ENCODE peak calls at places on chromosome 15, in eight cellular contexts. L, Z, S, W, H, E, Q and J are unnamed samples.

GRCh38 chr15:70234256-70234965 is 136.7 kb upstream of the TLE3 start:
- DNase-seq in Z (no peak), L (no peak), S (no peak), H (no peak), W (no peak), Q (peak; percentile 20), E (no peak), J (peak; percentile 27)

GRCh38 chr15:71596672-71597071 is 213.7 kb upstream of the NR2E3 start:
- DNase-seq in H (peak; percentile 37), S (no peak), L (peak; percentile 37), E (peak; percentile 64), Z (peak; percentile 56), W (no peak), Q (no peak), J (peak; percentile 30)

GRCh38 chr15:82951472-82952155 is 906 bp downstream of the HOMER2 start:
- DNase-seq in H (no peak), Z (no peak), L (no peak), Q (no peak), W (no peak), E (no peak), S (no peak), J (no peak)

GRCh38 chr15:71215126-71215894 is 100.0 kb downstream of the THSD4 start:
- DNase-seq in Z (no peak), E (no peak), Q (peak; percentile 65), H (no peak), L (no peak), S (no peak), W (no peak), J (no peak)

GRCh38 chr15:69085325-69086081 is 71.0 kb downstream of the NOX5 start:
- DNase-seq in Q (no peak), H (no peak), Z (no peak), L (no peak), S (no peak), E (no peak), W (no peak), J (peak; percentile 62)

GRCh38 chr15:52010633-52011595 is 8.1 kb upstream of the MAPK6 start:
- DNase-seq in W (no peak), Q (no peak), E (no peak), Z (peak; percentile 25), S (no peak), H (no peak), L (no peak), J (peak; percentile 83)

GRCh38 chr15:75140080-75140879 is 61.4 kb upstream of the C15orf39 start:
- DNase-seq in Q (no peak), E (no peak), Z (no peak), S (no peak), H (no peak), L (no peak), W (no peak), J (no peak)

GRCh38 chr15:35533130-35534110 is 12.5 kb downstream of the DPH6 start:
- DNase-seq in Z (no peak), Q (no peak), S (no peak), W (no peak), H (no peak), L (no peak), E (no peak), J (no peak)

GRCh38 chr15:62899090-62899493 is 143.5 kb upstream of the TPM1 start:
- DNase-seq in W (no peak), S (no peak), E (no peak), Z (peak; percentile 40), H (no peak), L (peak; percentile 24), Q (no peak), J (no peak)

GRCh38 chr15:82530606-82531379 is 9.5 kb downstream of the RPS17 start:
- DNase-seq in E (peak; percentile 35), H (peak; percentile 55), Z (peak; percentile 56), S (peak; percentile 75), W (peak; percentile 76), Q (peak; percentile 83), L (peak; percentile 58), J (peak; percentile 89)

GRCh38 chr15:31325432-31325975 is 1.1 kb upstream of the KLF13 start:
- DNase-seq in L (peak; percentile 88), Q (no peak), W (peak; percentile 72), H (peak; percentile 88), S (peak; percentile 40), E (peak; percentile 69), Z (peak; percentile 55), J (peak; percentile 72)

GRCh38 chr15:91472316-91472756 is 372.3 kb downstream of the SV2B start:
- DNase-seq in H (no peak), L (no peak), Q (no peak), E (no peak), Z (no peak), W (no peak), S (peak; percentile 60), J (no peak)

GRCh38 chr15:63104727-63105126 is 16.9 kb upstream of the LACTB start:
- DNase-seq in E (no peak), Q (no peak), H (no peak), S (no peak), L (no peak), Z (no peak), W (no peak), J (peak; percentile 12)

GRCh38 chr15:63701365-63701764 is 104.2 kb downstream of the FBXL22 start:
- DNase-seq in W (no peak), S (no peak), Z (no peak), Q (no peak), H (no peak), E (no peak), L (no peak), J (no peak)

GRCh38 chr15:84715442-84716035 is 400 bp downstream of the SEC11A start:
- DNase-seq in Z (no peak), W (peak; percentile 41), S (peak; percentile 27), H (no peak), E (no peak), L (no peak), Q (no peak), J (peak; percentile 49)

GRCh38 chr15:90044191-90044590 is 43.1 kb downstream of the ZNF710 start:
- DNase-seq in W (no peak), S (no peak), E (no peak), H (no peak), Z (no peak), Q (no peak), L (no peak), J (no peak)
- H3K4me1 ChIP-seq in W (peaks cover 50% of the 10 kb centered on the region), S (peaks cover 33% of the 10 kb centered on the region), E (peaks cover 39% of the 10 kb centered on the region), H (peaks cover 4% of the 10 kb centered on the region), Z (no peaks in the 10 kb centered on the region), Q (no peaks in the 10 kb centered on the region), L (peaks cover 3% of the 10 kb centered on the region), J (no peaks in the 10 kb centered on the region)

GRCh38 chr15:32819406-32819930 is 101.7 kb downstream of the GREM1 start:
- DNase-seq in Z (no peak), W (no peak), L (no peak), E (no peak), H (no peak), S (no peak), Q (no peak), J (no peak)
- H3K9me3 ChIP-seq in Z (no peaks in the 10 kb centered on the region), W (no peaks in the 10 kb centered on the region), L (no peaks in the 10 kb centered on the region), E (no peaks in the 10 kb centered on the region), H (no peaks in the 10 kb centered on the region), S (no peaks in the 10 kb centered on the region), Q (no peaks in the 10 kb centered on the region), J (no peaks in the 10 kb centered on the region)

DNA sequence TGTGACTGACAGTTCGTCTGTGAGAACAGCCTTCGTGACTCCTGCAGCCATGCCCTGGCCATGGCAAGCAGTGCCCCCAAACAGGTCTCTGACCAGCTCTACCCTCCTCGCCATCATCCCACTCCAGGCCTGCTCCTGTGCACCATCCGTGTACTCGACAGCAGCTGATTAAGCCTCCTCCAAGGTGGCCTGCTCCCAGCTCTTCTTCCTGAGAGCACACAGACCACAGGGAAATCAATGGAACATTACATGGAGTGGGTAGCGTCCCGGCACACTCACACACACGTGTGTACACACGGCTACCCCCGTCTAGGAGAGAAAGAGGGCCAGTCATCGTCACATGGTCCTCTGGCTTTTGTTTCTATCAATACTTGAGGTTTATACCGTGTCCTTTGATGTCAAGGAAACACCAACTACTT is 21.1 kb downstream of the ANXA2 start:
- DNase-seq in S (no peak), H (no peak), L (no peak), Z (no peak), E (no peak), Q (no peak), W (no peak), J (no peak)
- H3K4me1 ChIP-seq in S (no peaks in the 10 kb centered on the region), H (peaks cover 5% of the 10 kb centered on the region), L (peaks cover 66% of the 10 kb centered on the region), Z (no peaks in the 10 kb centered on the region), E (peaks cover 99% of the 10 kb centered on the region), Q (no peaks in the 10 kb centered on the region), W (no peaks in the 10 kb centered on the region), J (peaks cover 97% of the 10 kb centered on the region)

GRCh38 chr15:37582852-37583251 is 351.6 kb upstream of the TMCO5A start:
- DNase-seq in S (no peak), W (no peak), L (no peak), Z (no peak), Q (no peak), E (no peak), H (no peak), J (no peak)

GRCh38 chr15:37574985-37575384 is 359.5 kb upstream of the TMCO5A start:
- DNase-seq in Z (no peak), W (no peak), L (no peak), Q (no peak), H (no peak), S (no peak), E (no peak), J (peak; percentile 6)

GRCh38 chr15:37581866-37582532 is 352.4 kb upstream of the TMCO5A start:
- DNase-seq in Q (peak; percentile 71), Z (no peak), S (no peak), W (no peak), L (no peak), H (no peak), E (no peak), J (no peak)

DNA sequence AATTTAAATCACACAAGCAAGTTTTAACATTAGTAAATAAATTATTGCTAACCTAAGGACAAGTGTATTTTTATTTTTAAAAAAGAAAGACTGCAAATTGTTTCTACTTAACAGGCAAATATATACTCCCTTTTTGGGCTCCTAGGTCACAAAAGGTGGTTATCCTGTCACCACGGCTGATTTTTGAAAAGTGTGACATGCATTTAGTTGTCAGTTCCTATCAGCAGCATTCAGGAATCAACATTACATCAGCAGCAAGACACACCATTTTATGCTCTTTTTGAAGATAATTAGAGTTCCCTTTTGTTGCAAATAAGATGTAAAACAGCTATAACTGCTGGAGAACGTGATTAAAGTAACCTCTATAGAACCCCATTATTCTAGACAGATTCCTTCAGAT is 357.5 kb upstream of the TMCO5A start:
- DNase-seq in H (no peak), E (no peak), S (no peak), W (no peak), L (no peak), Z (no peak), Q (no peak), J (no peak)
- H3K9me3 ChIP-seq in H (no peaks in the 10 kb centered on the region), E (peaks cover 3% of the 10 kb centered on the region), S (no peaks in the 10 kb centered on the region), W (no peaks in the 10 kb centered on the region), L (peaks cover 7% of the 10 kb centered on the region), Z (no peaks in the 10 kb centered on the region), Q (no peaks in the 10 kb centered on the region), J (no peaks in the 10 kb centered on the region)